ENCODE peak calls at places on chromosomes 16 and 17, in six cellular contexts. S is COR-L47, W is mesothelial cell of epicardium, T is activated T-helper 1 cell treated with Interleukin-2 at 50 U/mL for 16 hours, A is choroid plexus epithelial cell, V is NCI-H510A. U is an unnamed sample.

GRCh38 chr17:4720787-4721186 is 10.4 kb downstream of the ARRB2 start:
- DNase-seq in A (no peak), W (no peak), S (no peak), T (no peak), V (no peak), U (no peak)

GRCh38 chr17:7213895-7214299 is 5.7 kb downstream of the DLG4 start:
- DNase-seq in W (peak; percentile 75), V (peak; percentile 74), A (peak; percentile 89), S (peak; percentile 89), T (peak; percentile 52), U (no peak)

GRCh38 chr16:63983401-63983800 is 1138.5 kb downstream of the CDH11 start:
- DNase-seq in W (no peak), V (peak; percentile 69), T (no peak), S (no peak), A (no peak), U (no peak)

GRCh38 chr16:77965346-77965745 is 57.0 kb upstream of the CLEC3A start:
- DNase-seq in V (no peak), T (no peak), W (no peak), A (no peak), S (no peak), U (no peak)

GRCh38 chr17:17388657-17389496 is 85.7 kb downstream of the NT5M start:
- DNase-seq in T (no peak), S (no peak), V (no peak), W (no peak), A (no peak), U (no peak)

GRCh38 chr17:15510361-15510760 is 42.9 kb upstream of the CDRT4 start:
- DNase-seq in V (no peak), S (no peak), W (no peak), T (no peak), A (peak; percentile 61), U (no peak)

GRCh38 chr16:51419768-51420167 is 268.7 kb upstream of the SALL1 start:
- DNase-seq in V (no peak), A (peak; percentile 31), S (no peak), W (no peak), T (no peak), U (no peak)

GRCh38 chr17:47705536-47706481 is 11.8 kb downstream of the TBKBP1 start:
- DNase-seq in S (no peak), V (no peak), A (no peak), T (no peak), W (no peak), U (peak; percentile 20)

GRCh38 chr17:30340957-30341356 is 7.1 kb upstream of the TMIGD1 start:
- DNase-seq in W (no peak), V (no peak), S (no peak), A (peak; percentile 53), T (no peak), U (no peak)

GRCh38 chr16:69924041-69924775 is 26.9 kb upstream of the CLEC18A start:
- DNase-seq in A (no peak), W (no peak), T (no peak), V (no peak), S (no peak), U (no peak)

GRCh38 chr16:53713403-53714013 is 9.6 kb downstream of the FTO start:
- DNase-seq in T (no peak), V (no peak), S (no peak), W (no peak), A (peak; percentile 46), U (no peak)

GRCh38 chr16:89359296-89360147 is 130.8 kb downstream of the ANKRD11 start:
- DNase-seq in V (no peak), T (no peak), S (no peak), A (no peak), W (no peak), U (no peak)

GRCh38 chr17:29533976-29534375 is 32.9 kb downstream of the ABHD15 start:
- DNase-seq in S (no peak), V (no peak), T (no peak), A (no peak), W (no peak), U (no peak)

GRCh38 chr17:41451154-41451728 is 10.5 kb upstream of the KRT38 start:
- DNase-seq in T (no peak), W (no peak), A (peak; percentile 14), V (no peak), S (no peak), U (no peak)

GRCh38 chr16:11824362-11824761 is 27.0 kb downstream of the RSL1D1 start:
- DNase-seq in S (no peak), V (no peak), A (no peak), W (no peak), T (no peak), U (no peak)

U was measured in stimulated activated naive CD8-positive, alpha-beta T cell treated with anti-CD3 and anti-CD28 coated beads, Interleukin-15, amount 100 ng/mL, for 72 hours.